ENCODE peak calls at places on chromosomes 2 and 18, in nine cellular contexts. T, M, H, D, I, C, N, Z and O are unnamed samples.

GRCh38 chr2:21381421-21381820 is 257.7 kb downstream of the TDRD15 start:
- DNase-seq in T (no peak), M (no peak), H (no peak), D (no peak), I (no peak), C (no peak), N (no peak), Z (peak; percentile 14), O (no peak)

GRCh38 chr18:77069931-77070330 is 62.7 kb downstream of the MBP start:
- DNase-seq in T (no peak), M (no peak), H (no peak), D (no peak), I (peak; percentile 33), C (no peak), N (no peak), Z (no peak), O (no peak)

GRCh38 chr2:240429872-240430491 is 5.5 kb upstream of the GPC1 start:
- DNase-seq in T (no peak), M (no peak), H (peak; percentile 27), D (peak; percentile 60), I (no peak), C (no peak), N (no peak), Z (no peak), O (no peak)

GRCh38 chr2:197972017-197972416 is 167.6 kb downstream of the PLCL1 start:
- DNase-seq in T (peak; percentile 94), M (no peak), H (no peak), D (no peak), I (no peak), C (no peak), N (no peak), Z (no peak), O (no peak)

GRCh38 chr2:17877811-17878221 is 651 bp upstream of the KCNS3 start:
- DNase-seq in T (peak; percentile 45), M (no peak), H (no peak), D (peak; percentile 42), I (peak; percentile 2), C (no peak), N (no peak), Z (no peak), O (no peak)

GRCh38 chr2:69381337-69381737 is 5.7 kb downstream of the GFPT1 start:
- DNase-seq in T (peak; percentile 50), M (no peak), H (no peak), D (no peak), I (peak; percentile 26), C (no peak), N (no peak), Z (no peak), O (no peak)

GRCh38 chr18:67265464-67266245 is 250.9 kb downstream of the DSEL start:
- DNase-seq in T (peak; percentile 83), M (no peak), H (no peak), D (no peak), I (no peak), C (no peak), N (no peak), Z (no peak), O (no peak)

GRCh38 chr18:10113156-10114022 is 199.6 kb downstream of the VAPA start:
- DNase-seq in T (no peak), M (no peak), H (no peak), D (no peak), I (no peak), C (no peak), N (no peak), Z (no peak), O (no peak)

GRCh38 chr2:202278036-202278760 is 12.6 kb downstream of the NOP58 start:
- DNase-seq in T (peak; percentile 80), M (no peak), H (no peak), D (no peak), I (peak; percentile 33), C (no peak), N (no peak), Z (no peak), O (no peak)

GRCh38 chr2:216014006-216014405 is 655 bp upstream of the MREG start:
- DNase-seq in T (no peak), M (no peak), H (no peak), D (no peak), I (no peak), C (no peak), N (no peak), Z (no peak), O (no peak)

GRCh38 chr2:207481924-207482323 is 47.8 kb upstream of the CREB1 start:
- DNase-seq in T (no peak), M (no peak), H (peak; percentile 38), D (no peak), I (no peak), C (no peak), N (no peak), Z (no peak), O (no peak)

GRCh38 chr18:30094556-30094955 is 948.0 kb downstream of the DSC3 start:
- DNase-seq in T (peak; percentile 65), M (no peak), H (no peak), D (no peak), I (no peak), C (no peak), N (no peak), Z (no peak), O (no peak)

GRCh38 chr2:176614049-176614448 is 344.8 kb downstream of the MTX2 start:
- DNase-seq in T (no peak), M (no peak), H (no peak), D (no peak), I (no peak), C (no peak), N (no peak), Z (no peak), O (no peak)

GRCh38 chr2:239671471-239671870 is 270.7 kb upstream of the HDAC4 start:
- DNase-seq in T (no peak), M (no peak), H (no peak), D (no peak), I (no peak), C (no peak), N (no peak), Z (no peak), O (no peak)

GRCh38 chr18:74114206-74114605 is 33.4 kb downstream of the FBXO15 start:
- DNase-seq in T (no peak), M (no peak), H (peak; percentile 65), D (no peak), I (no peak), C (no peak), N (no peak), Z (no peak), O (no peak)

GRCh38 chr2:46780411-46780800 is 135.2 kb downstream of the MCFD2 start:
- DNase-seq in T (peak; percentile 56), M (no peak), H (no peak), D (no peak), I (no peak), C (no peak), N (no peak), Z (no peak), O (no peak)

GRCh38 chr2:119431155-119431975 is at the start of gene TMEM37:
- DNase-seq in T (peak; percentile 74), M (peak; percentile 22), H (peak; percentile 74), D (peak; percentile 96), I (peak; percentile 24), C (peak; percentile 50), N (no peak), Z (peak; percentile 19), O (peak; percentile 73)

GRCh38 chr2:98654702-98655488 is 46.5 kb downstream of the UNC50 start:
- DNase-seq in T (no peak), M (peak; percentile 50), H (peak; percentile 2), D (no peak), I (peak; percentile 76), C (no peak), N (no peak), Z (no peak), O (no peak)

GRCh38 chr2:224646242-224646846 is 61.2 kb upstream of the CUL3 start:
- DNase-seq in T (peak; percentile 31), M (peak; percentile 3), H (peak; percentile 50), D (peak; percentile 17), I (peak; percentile 42), C (peak; percentile 35), N (no peak), Z (no peak), O (peak; percentile 63)

GRCh38 chr2:144681389-144681788 is 161.5 kb upstream of the ZEB2 start:
- DNase-seq in T (no peak), M (no peak), H (peak; percentile 52), D (no peak), I (no peak), C (no peak), N (no peak), Z (no peak), O (no peak)

GRCh38 chr18:24388975-24389374 is 8.6 kb downstream of the OSBPL1A start:
- DNase-seq in T (no peak), M (no peak), H (no peak), D (no peak), I (no peak), C (no peak), N (no peak), Z (no peak), O (no peak)

GRCh38 chr2:157176602-157177001 is 80.9 kb upstream of the GALNT5 start:
- DNase-seq in T (no peak), M (no peak), H (no peak), D (no peak), I (no peak), C (no peak), N (no peak), Z (no peak), O (no peak)

GRCh38 chr2:83081835-83082522 is 1377.1 kb downstream of the SUCLG1 start:
- DNase-seq in T (peak; percentile 34), M (no peak), H (peak; percentile 94), D (no peak), I (no peak), C (no peak), N (no peak), Z (no peak), O (no peak)

GRCh38 chr18:48851563-48851962 is 99.2 kb downstream of the SMAD7 start:
- DNase-seq in T (no peak), M (no peak), H (no peak), D (peak; percentile 79), I (peak; percentile 43), C (no peak), N (no peak), Z (no peak), O (peak; percentile 63)

GRCh38 chr2:96116879-96117533 is 635 bp upstream of the ADRA2B start:
- DNase-seq in T (peak; percentile 73), M (peak; percentile 82), H (peak; percentile 56), D (peak; percentile 63), I (peak; percentile 64), C (no peak), N (no peak), Z (peak; percentile 26), O (peak; percentile 97)

GRCh38 chr2:9440058-9440727 is 16.7 kb downstream of the CPSF3 start:
- DNase-seq in T (peak; percentile 88), M (no peak), H (no peak), D (no peak), I (no peak), C (no peak), N (no peak), Z (no peak), O (no peak)

GRCh38 chr2:149438260-149438960 is 108.0 kb downstream of the LYPD6 start:
- DNase-seq in T (no peak), M (no peak), H (no peak), D (peak; percentile 28), I (no peak), C (no peak), N (no peak), Z (no peak), O (no peak)

GRCh38 chr2:86037141-86037794 is 68.4 kb downstream of the POLR1A start:
- DNase-seq in T (peak; percentile 94), M (peak; percentile 54), H (no peak), D (no peak), I (peak; percentile 84), C (no peak), N (peak; percentile 31), Z (peak; percentile 13), O (peak; percentile 56)